ENCODE peak calls at places on chromosomes 6 and 20, in eight cellular contexts. One of them, this sample, is unnamed.

GRCh38 chr6:129923520-129923919 is 62.4 kb upstream of the TMEM244 start:
- DNase-seq in hepatocyte: no peak
- DNase-seq in fibroblast of lung: peak
- DNase-seq in mammary epithelial cell: no peak
- DNase-seq in keratinocyte: no peak
- DNase-seq in IMR-90: peak
- DNase-seq in PC-9: no peak
- DNase-seq in GM23338: no peak
- DNase-seq in this sample: no peak

GRCh38 chr6:169198885-169199284 is 54.8 kb downstream of the THBS2 start:
- DNase-seq in GM23338: no peak
- DNase-seq in mammary epithelial cell: no peak
- DNase-seq in hepatocyte: no peak
- DNase-seq in keratinocyte: no peak
- DNase-seq in fibroblast of lung: no peak
- DNase-seq in PC-9: no peak
- DNase-seq in IMR-90: no peak
- DNase-seq in this sample: no peak

GRCh38 chr6:163672710-163673109 is 258.2 kb downstream of the QKI start:
- DNase-seq in hepatocyte: no peak
- DNase-seq in fibroblast of lung: no peak
- DNase-seq in PC-9: no peak
- DNase-seq in keratinocyte: no peak
- DNase-seq in GM23338: no peak
- DNase-seq in mammary epithelial cell: no peak
- DNase-seq in IMR-90: no peak
- DNase-seq in this sample: no peak

GRCh38 chr6:96460052-96460700 is 61.4 kb upstream of the UFL1 start:
- DNase-seq in fibroblast of lung: no peak
- DNase-seq in GM23338: no peak
- DNase-seq in hepatocyte: no peak
- DNase-seq in mammary epithelial cell: peak
- DNase-seq in IMR-90: no peak
- DNase-seq in PC-9: no peak
- DNase-seq in keratinocyte: peak
- DNase-seq in this sample: no peak

GRCh38 chr20:43102394-43102793 is 87.3 kb downstream of the PTPRT start:
- DNase-seq in mammary epithelial cell: no peak
- DNase-seq in keratinocyte: no peak
- DNase-seq in fibroblast of lung: no peak
- DNase-seq in GM23338: peak
- DNase-seq in IMR-90: no peak
- DNase-seq in PC-9: no peak
- DNase-seq in hepatocyte: no peak
- DNase-seq in this sample: peak

GRCh38 chr6:97958143-97958542 is 675.1 kb upstream of the MMS22L start:
- DNase-seq in IMR-90: no peak
- DNase-seq in mammary epithelial cell: peak
- DNase-seq in GM23338: peak
- DNase-seq in fibroblast of lung: peak
- DNase-seq in PC-9: peak
- DNase-seq in hepatocyte: peak
- DNase-seq in keratinocyte: peak
- DNase-seq in this sample: no peak

GRCh38 chr20:2814587-2815051 is at the start of gene C20orf141:
- DNase-seq in fibroblast of lung: peak
- DNase-seq in hepatocyte: peak
- DNase-seq in GM23338: no peak
- DNase-seq in IMR-90: peak
- DNase-seq in keratinocyte: peak
- DNase-seq in mammary epithelial cell: peak
- DNase-seq in PC-9: peak
- DNase-seq in this sample: no peak

GRCh38 chr20:59405226-59405815 is 104.9 kb downstream of the EDN3 start:
- DNase-seq in IMR-90: no peak
- DNase-seq in fibroblast of lung: no peak
- DNase-seq in hepatocyte: no peak
- DNase-seq in keratinocyte: no peak
- DNase-seq in GM23338: peak
- DNase-seq in PC-9: no peak
- DNase-seq in mammary epithelial cell: no peak
- DNase-seq in this sample: no peak

GRCh38 chr6:137043710-137044365 is 927 bp downstream of the IL20RA start:
- DNase-seq in PC-9: peak
- DNase-seq in keratinocyte: no peak
- DNase-seq in IMR-90: peak
- DNase-seq in mammary epithelial cell: peak
- DNase-seq in fibroblast of lung: peak
- DNase-seq in hepatocyte: peak
- DNase-seq in GM23338: peak
- DNase-seq in this sample: no peak

GRCh38 chr6:125203395-125203794 is 49.8 kb downstream of the TPD52L1 start:
- DNase-seq in fibroblast of lung: no peak
- DNase-seq in hepatocyte: no peak
- DNase-seq in IMR-90: no peak
- DNase-seq in mammary epithelial cell: no peak
- DNase-seq in keratinocyte: no peak
- DNase-seq in GM23338: no peak
- DNase-seq in PC-9: peak
- DNase-seq in this sample: no peak

GRCh38 chr6:29705389-29706231 is 17.6 kb upstream of the HLA-F start:
- DNase-seq in IMR-90: peak
- DNase-seq in hepatocyte: peak
- DNase-seq in GM23338: peak
- DNase-seq in fibroblast of lung: peak
- DNase-seq in mammary epithelial cell: peak
- DNase-seq in PC-9: no peak
- DNase-seq in keratinocyte: no peak
- DNase-seq in this sample: peak

GRCh38 chr6:125824946-125825786 is 34.4 kb downstream of the NCOA7 start:
- DNase-seq in PC-9: no peak
- DNase-seq in fibroblast of lung: no peak
- DNase-seq in hepatocyte: no peak
- DNase-seq in IMR-90: no peak
- DNase-seq in GM23338: no peak
- DNase-seq in keratinocyte: no peak
- DNase-seq in mammary epithelial cell: no peak
- DNase-seq in this sample: no peak

GRCh38 chr6:38212579-38212978 is 393.1 kb downstream of the ZFAND3 start:
- DNase-seq in IMR-90: no peak
- DNase-seq in keratinocyte: no peak
- DNase-seq in PC-9: peak
- DNase-seq in hepatocyte: no peak
- DNase-seq in GM23338: peak
- DNase-seq in mammary epithelial cell: no peak
- DNase-seq in fibroblast of lung: peak
- DNase-seq in this sample: no peak

GRCh38 chr6:75791881-75792280 is 42.8 kb downstream of the MYO6 start:
- DNase-seq in GM23338: no peak
- DNase-seq in PC-9: no peak
- DNase-seq in keratinocyte: no peak
- DNase-seq in fibroblast of lung: no peak
- DNase-seq in IMR-90: no peak
- DNase-seq in mammary epithelial cell: peak
- DNase-seq in hepatocyte: no peak
- DNase-seq in this sample: no peak

GRCh38 chr20:45085289-45085688 is 15.6 kb downstream of the KCNS1 start:
- DNase-seq in fibroblast of lung: no peak
- DNase-seq in hepatocyte: no peak
- DNase-seq in mammary epithelial cell: no peak
- DNase-seq in keratinocyte: no peak
- DNase-seq in GM23338: no peak
- DNase-seq in PC-9: no peak
- DNase-seq in IMR-90: no peak
- DNase-seq in this sample: no peak

GRCh38 chr20:45087814-45088213 is 13.1 kb downstream of the KCNS1 start:
- DNase-seq in GM23338: no peak
- DNase-seq in keratinocyte: no peak
- DNase-seq in PC-9: peak
- DNase-seq in IMR-90: peak
- DNase-seq in hepatocyte: no peak
- DNase-seq in fibroblast of lung: peak
- DNase-seq in mammary epithelial cell: no peak
- DNase-seq in this sample: no peak

GRCh38 chr20:45088247-45088646 is 12.7 kb downstream of the KCNS1 start:
- DNase-seq in hepatocyte: peak
- DNase-seq in fibroblast of lung: peak
- DNase-seq in mammary epithelial cell: peak
- DNase-seq in GM23338: peak
- DNase-seq in IMR-90: peak
- DNase-seq in keratinocyte: peak
- DNase-seq in PC-9: peak
- DNase-seq in this sample: no peak

GRCh38 chr20:45087115-45087785 is 13.7 kb downstream of the KCNS1 start:
- DNase-seq in IMR-90: no peak
- DNase-seq in PC-9: peak
- DNase-seq in keratinocyte: no peak
- DNase-seq in fibroblast of lung: peak
- DNase-seq in GM23338: no peak
- DNase-seq in mammary epithelial cell: no peak
- DNase-seq in hepatocyte: no peak
- DNase-seq in this sample: no peak

DNA sequence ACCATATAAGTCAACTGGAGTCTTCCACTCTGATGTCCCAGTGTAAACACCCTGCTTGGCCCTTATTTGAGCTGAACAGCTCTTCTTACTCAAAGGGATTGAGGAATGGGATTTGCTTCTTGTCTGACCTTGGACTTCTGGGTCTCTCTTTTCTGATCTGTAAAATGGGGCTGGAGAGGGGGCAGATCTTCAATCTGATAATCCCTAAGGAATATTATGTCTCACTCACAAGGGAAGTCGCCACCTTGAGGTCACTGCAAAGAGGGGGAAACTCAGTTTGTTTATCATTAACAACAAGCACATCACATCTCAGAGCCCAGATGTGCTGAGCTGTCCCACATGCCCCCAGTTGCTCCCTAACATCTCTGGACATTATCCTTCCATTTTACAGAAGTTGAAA is 15.1 kb downstream of the KCNS1 start:
- DNase-seq in mammary epithelial cell: no peak
- DNase-seq in keratinocyte: no peak
- DNase-seq in fibroblast of lung: no peak
- DNase-seq in hepatocyte: no peak
- DNase-seq in IMR-90: no peak
- DNase-seq in PC-9: no peak
- DNase-seq in GM23338: peak
- DNase-seq in this sample: no peak
- H2AFZ ChIP-seq in mammary epithelial cell: no peak
- H2AFZ ChIP-seq in keratinocyte: no peak
- H2AFZ ChIP-seq in fibroblast of lung: no peak
- H2AFZ ChIP-seq in hepatocyte: no peak
- H2AFZ ChIP-seq in IMR-90: no peak
- H2AFZ ChIP-seq in PC-9: no peak
- H2AFZ ChIP-seq in GM23338: no peak
- H2AFZ ChIP-seq in this sample: no peak

DNA sequence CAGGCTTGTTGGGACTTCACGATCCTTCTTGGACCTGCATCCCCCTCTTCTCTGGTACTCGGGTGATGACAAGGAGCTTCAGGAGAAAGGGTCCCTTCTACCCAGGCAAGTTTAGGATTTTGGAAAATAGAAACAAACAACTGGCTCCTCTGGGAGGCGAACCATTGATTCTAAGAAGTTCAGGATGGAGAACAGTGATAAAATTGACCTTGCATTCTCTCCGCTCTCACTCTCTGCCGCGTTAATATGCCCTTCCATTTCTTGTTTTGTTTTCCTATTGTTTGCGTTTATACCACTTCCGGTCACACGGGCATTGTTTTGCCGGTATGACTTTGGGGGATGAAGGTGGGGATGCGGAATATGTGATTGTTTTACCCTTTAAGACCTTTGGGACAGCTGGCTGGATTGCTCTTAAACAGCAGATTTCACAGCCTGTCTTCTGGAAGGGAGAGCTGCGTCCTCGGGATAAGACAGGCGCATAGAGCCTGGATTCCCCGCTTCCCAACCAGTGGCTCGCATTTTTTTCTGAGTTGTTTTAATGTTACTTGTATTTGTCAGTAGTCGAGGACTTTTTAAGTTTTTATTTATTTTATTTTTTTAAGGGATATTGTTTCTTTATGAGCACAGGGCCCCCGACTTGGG is 144.3 kb upstream of the ZNF184 start:
- DNase-seq in fibroblast of lung: peak
- DNase-seq in mammary epithelial cell: peak
- DNase-seq in hepatocyte: no peak
- DNase-seq in IMR-90: no peak
- DNase-seq in PC-9: no peak
- DNase-seq in keratinocyte: no peak
- DNase-seq in GM23338: peak
- DNase-seq in this sample: no peak
- H3K4me2 ChIP-seq in fibroblast of lung: peak
- H3K4me2 ChIP-seq in mammary epithelial cell: peak
- H3K4me2 ChIP-seq in hepatocyte: peak
- H3K4me2 ChIP-seq in IMR-90: peak
- H3K4me2 ChIP-seq in PC-9: peak
- H3K4me2 ChIP-seq in keratinocyte: peak
- H3K4me2 ChIP-seq in GM23338: peak
- H3K4me2 ChIP-seq in this sample: peak

GRCh38 chr6:52942221-52942620 is 32.7 kb upstream of the GSTA3 start:
- DNase-seq in keratinocyte: no peak
- DNase-seq in mammary epithelial cell: no peak
- DNase-seq in IMR-90: no peak
- DNase-seq in PC-9: no peak
- DNase-seq in hepatocyte: no peak
- DNase-seq in fibroblast of lung: no peak
- DNase-seq in GM23338: no peak
- DNase-seq in this sample: no peak

GRCh38 chr6:52933778-52934177 is 24.3 kb upstream of the GSTA3 start:
- DNase-seq in fibroblast of lung: no peak
- DNase-seq in GM23338: no peak
- DNase-seq in hepatocyte: no peak
- DNase-seq in PC-9: no peak
- DNase-seq in keratinocyte: no peak
- DNase-seq in mammary epithelial cell: no peak
- DNase-seq in IMR-90: no peak
- DNase-seq in this sample: no peak

GRCh38 chr6:52937908-52938307 is 28.4 kb upstream of the GSTA3 start:
- DNase-seq in keratinocyte: no peak
- DNase-seq in GM23338: no peak
- DNase-seq in hepatocyte: no peak
- DNase-seq in mammary epithelial cell: peak
- DNase-seq in PC-9: no peak
- DNase-seq in fibroblast of lung: peak
- DNase-seq in IMR-90: no peak
- DNase-seq in this sample: no peak
- H3K27ac ChIP-seq in keratinocyte: no peak
- H3K27ac ChIP-seq in GM23338: no peak
- H3K27ac ChIP-seq in hepatocyte: no peak
- H3K27ac ChIP-seq in mammary epithelial cell: no peak
- H3K27ac ChIP-seq in PC-9: no peak
- H3K27ac ChIP-seq in fibroblast of lung: no peak
- H3K27ac ChIP-seq in IMR-90: no peak
- H3K27ac ChIP-seq in this sample: no peak

DNA sequence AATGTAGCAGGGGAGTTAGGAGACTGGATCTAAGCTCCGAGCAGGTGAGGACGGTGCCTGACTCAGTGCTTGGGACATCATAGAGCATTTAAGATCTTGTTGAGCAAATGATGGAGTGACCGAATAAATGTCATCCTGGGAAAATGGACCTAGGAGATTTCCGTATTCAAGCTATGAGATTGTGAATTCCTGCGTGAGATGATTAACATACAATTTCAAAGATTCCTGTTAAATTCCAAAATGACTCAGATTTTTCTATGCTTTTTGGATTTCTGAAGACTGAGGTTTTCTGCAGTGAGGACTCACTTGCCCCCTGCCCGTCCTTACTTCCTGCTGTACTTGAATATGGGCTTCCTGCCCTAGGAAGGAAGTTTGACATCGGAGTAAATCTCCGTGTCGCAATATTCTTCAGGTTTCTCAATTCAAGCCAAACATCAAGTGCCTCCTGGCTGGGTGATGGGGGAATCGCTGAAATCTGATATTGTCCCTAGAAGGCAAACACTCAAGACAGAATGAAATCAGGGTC is 5.2 kb downstream of the SYTL3 start:
- DNase-seq in PC-9: peak
- DNase-seq in hepatocyte: no peak
- DNase-seq in IMR-90: peak
- DNase-seq in GM23338: no peak
- DNase-seq in fibroblast of lung: peak
- DNase-seq in keratinocyte: no peak
- DNase-seq in mammary epithelial cell: no peak
- DNase-seq in this sample: no peak
- H2AFZ ChIP-seq in PC-9: no peak
- H2AFZ ChIP-seq in hepatocyte: no peak
- H2AFZ ChIP-seq in IMR-90: peak
- H2AFZ ChIP-seq in GM23338: no peak
- H2AFZ ChIP-seq in fibroblast of lung: no peak
- H2AFZ ChIP-seq in keratinocyte: no peak
- H2AFZ ChIP-seq in mammary epithelial cell: no peak
- H2AFZ ChIP-seq in this sample: no peak